ENCODE peak calls at places on chromosomes 3 and 15, in four cellular contexts. D is IMR-90, W is adrenal gland, R is heart left ventricle. Z is an unnamed sample.

GRCh38 chr3:66501483-66502266 is 853 bp upstream of the LRIG1 start:
- DNase-seq in R (no peak), W (no peak), D (no peak), Z (peak; percentile 35)

GRCh38 chr3:120144267-120144666 is 50.0 kb upstream of the GSK3B start:
- DNase-seq in D (peak; percentile 43), W (no peak), R (no peak), Z (no peak)

GRCh38 chr15:70199124-70199482 is 101.4 kb upstream of the TLE3 start:
- DNase-seq in R (no peak), D (no peak), W (no peak), Z (no peak)

GRCh38 chr3:192812736-192813383 is 85.5 kb upstream of the FGF12 start:
- DNase-seq in W (peak; percentile 52), D (peak; percentile 70), R (no peak), Z (peak; percentile 34)

GRCh38 chr3:46358466-46358865 is 4.6 kb downstream of the CCR2 start:
- DNase-seq in D (no peak), R (no peak), W (no peak), Z (no peak)

GRCh38 chr3:67090472-67090871 is 92.4 kb downstream of the KBTBD8 start:
- DNase-seq in W (no peak), R (no peak), D (peak; percentile 82), Z (no peak)

GRCh38 chr15:64599716-64600115 is 139.3 kb downstream of the ZNF609 start:
- DNase-seq in W (no peak), R (no peak), D (peak; percentile 58), Z (no peak)

GRCh38 chr3:153182491-153182890 is 20.5 kb downstream of the RAP2B start:
- DNase-seq in D (no peak), R (no peak), W (no peak), Z (no peak)

GRCh38 chr3:113736548-113737089 is 9.4 kb downstream of the NAA50 start:
- DNase-seq in R (no peak), D (peak; percentile 73), W (peak; percentile 66), Z (no peak)

GRCh38 chr3:49058011-49058410 is 28.8 kb upstream of the IMPDH2 start:
- DNase-seq in D (no peak), W (no peak), R (no peak), Z (no peak)

GRCh38 chr3:169660709-169661566 is 2.6 kb downstream of the MECOM start:
- DNase-seq in W (no peak), R (peak; percentile 30), D (peak; percentile 46), Z (no peak)

GRCh38 chr3:62203152-62203551 is 170.2 kb downstream of the FEZF2 start:
- DNase-seq in R (no peak), W (no peak), D (no peak), Z (no peak)

GRCh38 chr15:95259513-95259912 is 1028.2 kb downstream of the MCTP2 start:
- DNase-seq in R (peak; percentile 51), W (peak; percentile 71), D (peak; percentile 83), Z (peak; percentile 72)

GRCh38 chr15:73822998-73823397 is 50.4 kb upstream of the TBC1D21 start:
- DNase-seq in D (peak; percentile 43), W (peak; percentile 11), R (no peak), Z (no peak)

GRCh38 chr3:143586565-143586964 is 261.7 kb downstream of the SLC9A9 start:
- DNase-seq in R (no peak), W (no peak), D (no peak), Z (no peak)

GRCh38 chr3:195549931-195550519 is 6.9 kb upstream of the PPP1R2 start:
- DNase-seq in W (no peak), R (no peak), D (no peak), Z (no peak)

GRCh38 chr3:150030841-150031240 is 60.1 kb upstream of the PFN2 start:
- DNase-seq in R (no peak), W (no peak), D (no peak), Z (no peak)

GRCh38 chr3:136135039-136135802 is 60.9 kb downstream of the MSL2 start:
- DNase-seq in R (no peak), D (no peak), W (no peak), Z (no peak)
- H3K4me1 ChIP-seq in R (no peaks in the 10 kb centered on the region), D (no peaks in the 10 kb centered on the region), W (no peaks in the 10 kb centered on the region), Z (no peaks in the 10 kb centered on the region)

DNA sequence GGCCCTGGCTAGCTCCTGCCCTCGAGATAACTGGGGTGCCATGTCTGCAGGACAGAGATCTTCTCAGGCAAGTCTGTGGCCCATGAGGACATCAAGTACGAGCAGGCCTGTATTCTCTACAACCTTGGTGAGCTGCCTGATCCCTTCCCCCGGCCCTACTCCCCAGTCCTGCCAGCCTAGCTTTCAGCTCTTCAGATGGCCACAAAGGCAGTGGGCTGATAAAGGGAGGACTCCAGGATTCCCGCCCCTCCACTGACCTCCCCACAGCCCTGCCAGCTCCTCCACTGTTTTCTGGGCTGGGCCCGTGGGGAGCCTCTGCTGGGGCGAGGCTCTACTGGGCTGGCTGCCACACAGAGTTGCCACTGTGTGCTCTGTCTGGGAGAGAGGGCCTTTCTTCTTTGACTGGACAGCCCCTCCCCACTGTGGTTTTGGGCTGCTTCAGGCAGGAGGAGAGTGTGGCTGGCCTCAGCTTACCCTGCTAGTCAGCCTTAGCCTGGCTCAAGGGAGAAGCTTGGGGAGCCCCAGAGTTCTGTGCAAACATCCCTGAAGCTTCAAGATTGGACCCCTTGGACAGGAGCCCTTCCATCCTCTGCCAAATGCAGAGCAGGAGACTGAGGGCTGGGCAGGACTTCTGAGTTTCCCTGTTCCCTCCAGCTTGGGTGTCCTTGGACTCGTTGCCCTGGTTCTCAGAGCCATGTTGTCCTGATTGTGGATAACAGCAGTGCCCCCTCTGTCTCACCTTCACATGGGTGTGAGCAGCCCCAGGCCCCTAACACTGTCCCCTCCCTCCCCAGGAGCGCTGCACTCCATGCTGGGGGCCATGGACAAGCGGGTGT is 24.4 kb downstream of the PTPN23 start:
- DNase-seq in D (no peak), R (no peak), W (peak; percentile 73), Z (no peak)
- H3K27me3 ChIP-seq in D (no peaks in the 10 kb centered on the region), R (no peaks in the 10 kb centered on the region), W (no peaks in the 10 kb centered on the region), Z (no peaks in the 10 kb centered on the region)

GRCh38 chr3:17518189-17519059 is 224.0 kb downstream of the TBC1D5 start:
- DNase-seq in W (no peak), R (no peak), D (no peak), Z (no peak)
- H3K4me1 ChIP-seq in W (no peaks in the 10 kb centered on the region), R (no peaks in the 10 kb centered on the region), D (peaks cover 5% of the 10 kb centered on the region), Z (no peaks in the 10 kb centered on the region)

DNA sequence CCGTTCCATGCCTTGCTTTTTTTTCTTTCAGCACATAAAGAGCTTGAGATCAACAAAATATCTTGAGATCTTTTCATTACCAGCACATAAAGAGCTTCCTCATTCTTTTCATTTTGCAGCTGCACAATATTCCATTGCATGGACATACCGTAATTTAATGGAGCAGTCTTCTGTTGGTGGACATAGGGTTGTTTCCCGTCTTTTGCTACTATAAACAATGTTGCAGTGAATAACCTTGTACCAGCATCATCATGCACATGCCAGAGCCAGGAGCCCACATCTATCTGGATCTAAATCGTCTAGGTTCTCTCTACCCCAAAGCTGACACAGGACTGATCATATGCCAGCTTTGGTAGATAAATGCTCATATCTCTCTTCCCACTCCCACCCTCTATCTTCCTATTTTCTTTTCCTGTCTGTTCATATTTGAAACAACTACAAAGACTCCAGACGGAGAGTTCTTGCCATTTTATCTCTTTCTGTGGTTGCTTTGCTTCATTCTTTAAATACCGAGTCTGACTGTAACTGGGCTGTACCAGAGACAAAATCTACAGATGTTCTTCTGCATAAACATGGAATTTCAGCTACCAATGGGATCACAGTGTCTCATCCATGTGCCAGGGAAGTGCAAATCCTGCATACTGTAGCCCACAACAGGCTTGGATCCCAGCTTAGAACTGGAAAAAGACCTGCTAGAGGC is 47.1 kb upstream of the AKAP13 start:
- DNase-seq in R (no peak), W (no peak), D (peak; percentile 96), Z (no peak)
- H3K27me3 ChIP-seq in R (no peaks in the 10 kb centered on the region), W (no peaks in the 10 kb centered on the region), D (no peaks in the 10 kb centered on the region), Z (no peaks in the 10 kb centered on the region)

GRCh38 chr15:67134577-67135492 is 69.4 kb downstream of the SMAD3 start:
- DNase-seq in R (no peak), D (no peak), W (no peak), Z (no peak)
- H3K4me1 ChIP-seq in R (peaks cover 26% of the 10 kb centered on the region), D (peaks cover 73% of the 10 kb centered on the region), W (no peaks in the 10 kb centered on the region), Z (peaks cover 26% of the 10 kb centered on the region)

GRCh38 chr15:67836134-67836455 is 3.8 kb downstream of the RNU6-1 start:
- DNase-seq in D (no peak), R (no peak), W (no peak), Z (no peak)
- H3K27me3 ChIP-seq in D (peaks cover 62% of the 10 kb centered on the region), R (peaks cover 49% of the 10 kb centered on the region), W (peaks cover 42% of the 10 kb centered on the region), Z (peaks cover 40% of the 10 kb centered on the region)

DNA sequence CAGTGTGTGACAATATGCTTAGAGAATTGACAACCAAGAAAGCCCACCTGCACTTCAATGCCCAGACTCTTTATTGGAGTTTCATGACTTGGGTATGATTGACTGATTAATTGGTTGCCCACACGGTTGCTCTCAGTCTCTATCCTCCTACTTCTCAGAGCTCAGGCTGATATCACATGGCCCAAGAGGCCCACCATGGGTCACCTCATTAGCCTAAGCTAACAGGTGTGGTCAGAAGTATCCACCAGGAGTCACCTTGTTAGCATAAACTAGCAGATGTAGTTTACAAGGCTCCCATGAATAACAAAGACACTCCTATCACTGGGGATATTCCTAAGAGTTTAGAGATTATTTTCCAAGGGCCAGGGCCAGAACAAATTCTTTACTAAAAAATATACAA is 120.2 kb upstream of the MBNL1 start:
- DNase-seq in R (no peak), W (no peak), D (no peak), Z (no peak)
- H3K4me1 ChIP-seq in R (no peaks in the 10 kb centered on the region), W (no peaks in the 10 kb centered on the region), D (no peaks in the 10 kb centered on the region), Z (no peaks in the 10 kb centered on the region)

GRCh38 chr15:25812073-25812472 is 51.1 kb downstream of the ATP10A start:
- DNase-seq in R (no peak), D (no peak), W (no peak), Z (no peak)

GRCh38 chr15:25810154-25810553 is 53.0 kb downstream of the ATP10A start:
- DNase-seq in D (no peak), R (no peak), W (no peak), Z (no peak)

GRCh38 chr15:25811481-25811906 is 51.6 kb downstream of the ATP10A start:
- DNase-seq in R (no peak), D (no peak), W (no peak), Z (no peak)

GRCh38 chr15:25810631-25811077 is 52.5 kb downstream of the ATP10A start:
- DNase-seq in D (no peak), W (no peak), R (no peak), Z (no peak)

GRCh38 chr15:25812845-25813244 is 50.3 kb downstream of the ATP10A start:
- DNase-seq in W (no peak), R (no peak), D (no peak), Z (no peak)
- H3K27me3 ChIP-seq in W (no peaks in the 10 kb centered on the region), R (peaks cover 9% of the 10 kb centered on the region), D (no peaks in the 10 kb centered on the region), Z (no peaks in the 10 kb centered on the region)

Z was measured in uterus.